ENCODE peak calls at places on chromosomes 12 and 14, in eight cellular contexts. G, A, N, U, P, K, Y and V are unnamed samples.

GRCh38 chr14:53874704-53875103 is 81.9 kb downstream of the BMP4 start:
- DNase-seq in K (no peak), N (no peak), A (no peak), P (no peak), G (no peak), Y (no peak), U (no peak), V (no peak)

GRCh38 chr12:101013993-101014392 is 196.0 kb downstream of the SLC5A8 start:
- DNase-seq in N (no peak), U (no peak), A (no peak), P (no peak), K (no peak), Y (no peak), G (no peak), V (no peak)

GRCh38 chr12:64469455-64470142 is 17.7 kb downstream of the TBK1 start:
- DNase-seq in N (no peak), Y (no peak), K (no peak), P (no peak), U (no peak), G (no peak), A (no peak), V (no peak)

GRCh38 chr14:99809376-99809775 is 16.2 kb downstream of the EML1 start:
- DNase-seq in G (no peak), Y (no peak), U (no peak), A (peak), N (peak), K (no peak), P (peak), V (peak)

GRCh38 chr12:2960432-2960956 is 1.3 kb downstream of the TEAD4 start:
- DNase-seq in A (no peak), Y (no peak), K (no peak), G (peak), N (no peak), P (no peak), U (no peak), V (no peak)

GRCh38 chr12:124445121-124445718 is 122.2 kb downstream of the NCOR2 start:
- DNase-seq in G (no peak), A (no peak), U (no peak), P (peak), K (no peak), N (no peak), Y (no peak), V (no peak)

GRCh38 chr14:79011920-79012204 is 841.7 kb downstream of the NRXN3 start:
- DNase-seq in P (no peak), G (no peak), N (no peak), Y (no peak), U (no peak), A (no peak), K (no peak), V (no peak)

GRCh38 chr12:30025317-30025716 is 241.6 kb upstream of the TMTC1 start:
- DNase-seq in G (no peak), N (peak), A (no peak), P (no peak), K (no peak), U (no peak), Y (no peak), V (no peak)

GRCh38 chr12:108635201-108635996 is 1.7 kb upstream of the SELPLG start:
- DNase-seq in P (peak), Y (peak), A (no peak), N (no peak), U (no peak), G (no peak), K (no peak), V (no peak)

GRCh38 chr14:44279357-44279756 is 227.7 kb downstream of the FSCB start:
- DNase-seq in U (no peak), N (no peak), K (no peak), A (no peak), G (no peak), Y (no peak), P (no peak), V (no peak)

GRCh38 chr14:23704890-23705289 is 68.7 kb downstream of the DHRS2 start:
- DNase-seq in P (no peak), Y (no peak), N (no peak), K (no peak), A (no peak), G (no peak), U (no peak), V (no peak)

GRCh38 chr12:90098132-90098779 is 389.6 kb upstream of the ATP2B1 start:
- DNase-seq in K (no peak), N (no peak), G (no peak), A (no peak), Y (no peak), U (no peak), P (no peak), V (no peak)

GRCh38 chr14:103502877-103503276 is 19.8 kb downstream of the CKB start:
- DNase-seq in U (no peak), Y (no peak), P (no peak), N (no peak), A (no peak), K (no peak), G (no peak), V (peak)

GRCh38 chr12:51295651-51296050 is 25.4 kb upstream of the SMAGP start:
- DNase-seq in P (no peak), U (no peak), Y (no peak), A (no peak), G (peak), K (no peak), N (no peak), V (no peak)

GRCh38 chr14:104561124-104561531 is 18.4 kb upstream of the C14orf180 start:
- DNase-seq in A (no peak), G (no peak), P (peak), K (no peak), Y (no peak), N (no peak), U (no peak), V (no peak)

GRCh38 chr12:88579941-88580871 is at the start of gene KITLG:
- DNase-seq in G (peak), N (peak), K (peak), U (peak), A (peak), Y (no peak), P (peak), V (peak)

GRCh38 chr12:123139926-123140674 is 10.8 kb downstream of the PITPNM2 start:
- DNase-seq in Y (no peak), G (peak), P (no peak), K (no peak), U (no peak), A (no peak), N (peak), V (peak)

GRCh38 chr12:90896164-90896563 is 58.8 kb downstream of the CCER1 start:
- DNase-seq in U (no peak), N (peak), Y (no peak), K (no peak), G (peak), P (no peak), A (peak), V (no peak)

GRCh38 chr12:3081886-3082285 is 4.7 kb downstream of the TSPAN9 start:
- DNase-seq in K (no peak), N (no peak), U (no peak), A (no peak), Y (no peak), G (no peak), P (no peak), V (no peak)

GRCh38 chr14:67420102-67420739 is 8.3 kb upstream of the PLEK2 start:
- DNase-seq in A (no peak), Y (peak), K (no peak), U (no peak), P (peak), G (peak), N (no peak), V (no peak)

GRCh38 chr12:13205809-13206559 is 9.5 kb downstream of the EMP1 start:
- DNase-seq in U (no peak), A (peak), N (peak), K (no peak), Y (no peak), G (peak), P (no peak), V (no peak)

GRCh38 chr12:127928615-127929014 is 338.4 kb upstream of the TMEM132C start:
- DNase-seq in Y (no peak), K (no peak), N (no peak), A (no peak), P (no peak), G (no peak), U (no peak), V (no peak)

GRCh38 chr12:117047810-117048584 is 51.2 kb downstream of the TESC start:
- DNase-seq in K (no peak), P (no peak), N (peak), Y (no peak), U (no peak), A (peak), G (no peak), V (no peak)

GRCh38 chr12:89160716-89161123 is 191.6 kb downstream of the DUSP6 start:
- DNase-seq in P (peak), G (peak), K (peak), N (peak), A (no peak), Y (peak), U (no peak), V (no peak)

GRCh38 chr12:56778756-56779155 is 15.6 kb downstream of the HSD17B6 start:
- DNase-seq in U (no peak), G (no peak), K (no peak), P (no peak), N (no peak), A (no peak), Y (no peak), V (no peak)

GRCh38 chr12:115338566-115339294 is 654.8 kb upstream of the TBX3 start:
- DNase-seq in G (peak), K (no peak), N (no peak), P (no peak), Y (no peak), U (no peak), A (no peak), V (no peak)

GRCh38 chr14:53999061-53999488 is 42.5 kb upstream of the BMP4 start:
- DNase-seq in Y (no peak), A (peak), N (peak), G (peak), U (no peak), P (no peak), K (peak), V (no peak)

GRCh38 chr14:75434557-75435248 is 6.9 kb downstream of the JDP2 start:
- DNase-seq in U (no peak), Y (no peak), N (no peak), A (no peak), K (no peak), P (no peak), G (no peak), V (no peak)
- H3K27ac ChIP-seq in U (no peak), Y (no peak), N (peak), A (no peak), K (no peak), P (no peak), G (no peak), V (no peak)

GRCh38 chr12:109736552-109737108 is 23.0 kb downstream of the FAM222A start:
- DNase-seq in N (peak), G (no peak), Y (no peak), P (peak), U (peak), K (peak), A (no peak), V (no peak)
- H3K4me3 ChIP-seq in N (no peak), G (no peak), Y (no peak), P (no peak), U (no peak), K (no peak), A (no peak), V (no peak)

GRCh38 chr12:58026421-58026820 is 85.1 kb downstream of the ATP23 start:
- DNase-seq in A (no peak), U (no peak), Y (no peak), P (no peak), N (no peak), G (no peak), K (no peak), V (no peak)

GRCh38 chr12:58026892-58027891 is 85.8 kb downstream of the ATP23 start:
- DNase-seq in G (no peak), A (no peak), Y (no peak), U (no peak), K (no peak), N (peak), P (no peak), V (no peak)

GRCh38 chr12:58030566-58031279 is 89.4 kb downstream of the ATP23 start:
- DNase-seq in N (peak), P (no peak), K (no peak), Y (no peak), U (no peak), G (peak), A (no peak), V (no peak)

GRCh38 chr12:58029260-58029659 is 87.9 kb downstream of the ATP23 start:
- DNase-seq in U (no peak), G (peak), K (no peak), A (no peak), Y (no peak), N (no peak), P (no peak), V (no peak)

GRCh38 chr12:58028294-58028693 is 86.9 kb downstream of the ATP23 start:
- DNase-seq in P (no peak), A (no peak), K (no peak), U (no peak), G (peak), Y (no peak), N (no peak), V (no peak)
- H3K27ac ChIP-seq in P (no peak), A (no peak), K (no peak), U (no peak), G (no peak), Y (no peak), N (no peak), V (no peak)

GRCh38 chr14:68966872-68967301 is 12.2 kb downstream of the ACTN1 start:
- DNase-seq in P (peak), G (no peak), K (no peak), N (no peak), Y (no peak), U (no peak), A (no peak), V (no peak)

GRCh38 chr14:68969278-68969677 is 9.8 kb downstream of the ACTN1 start:
- DNase-seq in P (peak), K (no peak), G (no peak), N (no peak), A (no peak), Y (no peak), U (no peak), V (no peak)

GRCh38 chr14:68967459-68967940 is 11.6 kb downstream of the ACTN1 start:
- DNase-seq in N (no peak), G (no peak), K (no peak), A (no peak), P (peak), U (no peak), Y (no peak), V (no peak)

GRCh38 chr14:68968721-68969120 is 10.4 kb downstream of the ACTN1 start:
- DNase-seq in N (no peak), Y (no peak), P (peak), U (no peak), G (no peak), A (no peak), K (no peak), V (no peak)

DNA sequence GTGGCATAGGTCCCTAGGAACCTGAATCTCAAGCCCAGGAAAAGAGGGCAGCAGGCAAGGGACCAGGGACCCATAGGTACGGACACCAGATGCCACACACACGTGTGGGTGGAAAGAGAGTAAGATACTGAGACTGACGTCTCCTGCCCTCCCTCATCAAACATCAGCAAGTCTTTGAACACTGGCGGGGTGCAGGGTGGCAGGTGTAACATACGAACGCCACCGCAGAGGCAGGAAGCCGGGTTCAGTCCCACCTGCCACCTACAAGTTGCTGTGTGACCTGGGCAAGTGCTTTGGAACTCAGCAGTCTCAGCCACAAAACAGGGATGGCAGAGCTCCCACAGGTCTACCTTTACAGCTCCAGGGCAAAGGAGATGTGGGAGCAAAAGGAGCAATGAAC is 11.1 kb downstream of the ACTN1 start:
- DNase-seq in U (no peak), N (no peak), G (no peak), A (no peak), K (no peak), Y (peak), P (peak), V (no peak)
- H3K4me3 ChIP-seq in U (no peak), N (no peak), G (no peak), A (no peak), K (no peak), Y (no peak), P (no peak), V (peak)

GRCh38 chr14:30129795-30130194 is 202.1 kb upstream of the PRKD1 start:
- DNase-seq in A (no peak), K (no peak), N (peak), P (no peak), Y (no peak), U (no peak), G (no peak), V (no peak)

DNA sequence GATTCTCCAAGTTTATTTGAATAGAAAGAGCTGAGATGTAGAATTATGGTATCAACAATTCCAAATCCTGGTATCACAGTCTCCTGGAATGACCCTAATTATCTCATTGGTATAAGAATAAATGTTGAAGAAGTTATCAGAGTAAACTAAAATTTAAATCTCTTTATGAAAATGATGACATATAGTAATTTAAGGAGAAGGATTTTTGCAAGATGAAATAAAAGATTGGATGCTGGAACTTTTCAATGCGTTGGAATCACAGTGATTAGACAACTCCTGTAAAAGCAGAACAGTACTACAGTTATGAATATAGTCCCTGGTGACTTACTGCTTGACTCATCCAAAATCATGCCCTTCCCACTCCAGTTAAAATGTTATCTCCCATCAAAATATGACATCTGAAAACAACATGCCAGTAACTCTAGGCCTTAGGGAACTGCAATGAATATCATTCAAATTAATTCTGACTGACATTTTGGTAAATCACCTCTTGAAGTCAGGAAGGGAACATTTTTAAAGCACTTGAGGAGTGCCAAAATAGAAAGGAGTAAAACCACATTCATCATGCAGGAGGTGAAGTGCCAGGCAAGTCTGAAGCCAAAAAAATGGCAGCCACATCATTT is 197.8 kb upstream of the PRKD1 start:
- DNase-seq in K (no peak), P (no peak), G (no peak), Y (no peak), A (no peak), U (no peak), N (no peak), V (no peak)
- H3K27ac ChIP-seq in K (no peak), P (no peak), G (no peak), Y (no peak), A (no peak), U (no peak), N (no peak), V (no peak)

DNA sequence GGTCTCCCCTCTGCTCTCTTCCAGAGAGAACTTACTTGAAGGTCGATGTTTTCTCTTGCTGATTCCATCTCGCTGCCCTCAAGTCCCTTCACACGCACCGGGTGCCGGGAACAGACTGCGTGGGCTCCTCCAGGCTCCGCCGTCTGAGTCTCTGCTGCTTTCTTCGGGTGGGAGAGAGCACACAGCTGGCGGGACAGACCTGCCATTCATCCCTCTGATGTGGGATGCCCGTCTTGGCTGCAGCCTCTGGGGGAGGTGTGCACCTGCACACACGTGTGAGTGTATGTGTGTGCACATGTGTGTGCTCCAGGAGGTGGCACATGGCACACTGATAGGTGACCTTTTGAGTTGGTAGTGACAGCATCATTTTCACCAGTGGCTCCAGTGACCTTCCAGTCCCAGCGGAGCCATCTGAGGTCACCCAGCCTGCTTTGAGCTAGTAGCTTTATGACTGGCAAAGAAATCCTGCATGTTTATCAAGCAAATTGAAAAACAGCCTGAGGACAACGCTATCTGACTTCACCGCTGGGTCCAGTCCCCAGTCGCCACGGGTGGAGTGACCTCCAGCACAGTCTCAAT is at the start of gene NINJ2:
- DNase-seq in U (no peak), Y (no peak), A (no peak), N (peak), P (no peak), G (no peak), K (no peak), V (no peak)
- H3K4me3 ChIP-seq in U (peak), Y (no peak), A (no peak), N (no peak), P (no peak), G (no peak), K (peak), V (peak)

DNA sequence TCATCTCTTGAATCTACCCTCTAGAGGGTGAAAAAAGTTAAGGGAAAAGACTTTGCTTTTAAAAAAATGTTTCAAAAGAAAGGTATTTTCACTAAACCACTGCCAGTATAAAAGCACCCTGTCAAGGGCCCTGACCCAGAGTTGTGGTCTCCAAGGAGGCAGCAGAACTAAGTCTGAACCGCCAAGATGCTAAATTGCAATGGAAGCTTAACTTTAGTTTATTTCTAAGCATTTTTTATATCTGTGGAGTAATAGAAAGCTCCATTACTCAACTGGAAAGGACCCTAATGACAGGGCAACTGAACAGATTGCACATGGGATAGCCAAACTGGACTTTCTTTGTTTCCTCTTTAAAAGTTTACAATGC is 379.8 kb downstream of the NAV3 start:
- DNase-seq in A (no peak), K (no peak), U (no peak), P (no peak), Y (no peak), G (no peak), N (no peak), V (no peak)
- H3K27ac ChIP-seq in A (no peak), K (no peak), U (no peak), P (no peak), Y (no peak), G (no peak), N (no peak), V (peak)